ENCODE peak calls at places on chromosome 15, in four cellular contexts. E is A673; X is CD8-positive, alpha-beta T cell; P is tibial nerve. T is an unnamed sample. For H3K9me3 and H3K4me1, the result is how much of the 10 kb centered on the place peaks cover.

GRCh38 chr15:65402971-65403370 is 19.8 kb downstream of the IGDCC4 start:
- DNase-seq in E (no peak), X (no peak), P (no peak), T (no peak)

GRCh38 chr15:62853114-62853832 is 189.3 kb upstream of the TPM1 start:
- DNase-seq in E (no peak), X (no peak), P (no peak), T (no peak)

GRCh38 chr15:90184786-90185704 is 16.1 kb upstream of the SEMA4B start:
- DNase-seq in E (peak), X (peak), P (peak), T (peak)

GRCh38 chr15:44137750-44138149 is 57.3 kb downstream of the FRMD5 start:
- DNase-seq in E (peak), X (no peak), P (no peak), T (no peak)

GRCh38 chr15:41568350-41569017 is 9.5 kb downstream of the TYRO3 start:
- DNase-seq in E (no peak), X (no peak), P (no peak), T (no peak)

GRCh38 chr15:51533672-51534398 is 88.7 kb downstream of the DMXL2 start:
- DNase-seq in E (no peak), X (no peak), P (no peak), T (no peak)

GRCh38 chr15:74821091-74821789 is 5.2 kb upstream of the CPLX3 start:
- DNase-seq in E (no peak), X (no peak), P (no peak), T (no peak)

GRCh38 chr15:100849021-100849831 is 30.4 kb upstream of the ALDH1A3 start:
- DNase-seq in E (peak), X (peak), P (no peak), T (peak)

GRCh38 chr15:101651753-101652097 is 456 bp downstream of the TM2D3 start:
- DNase-seq in E (peak), X (peak), P (peak), T (peak)

GRCh38 chr15:84785053-84785452 is 32.1 kb upstream of the ALPK3 start:
- DNase-seq in E (no peak), X (no peak), P (no peak), T (no peak)

GRCh38 chr15:100291106-100291505 is 50.7 kb downstream of the ADAMTS17 start:
- DNase-seq in E (no peak), X (no peak), P (no peak), T (no peak)

GRCh38 chr15:87034886-87035285 is 955.2 kb downstream of the AGBL1 start:
- DNase-seq in E (no peak), X (no peak), P (no peak), T (no peak)

GRCh38 chr15:63891079-63891762 is 57.5 kb upstream of the HERC1 start:
- DNase-seq in E (peak), X (peak), P (peak), T (peak)

GRCh38 chr15:81950841-81951414 is 94.9 kb downstream of the MEX3B start:
- DNase-seq in E (no peak), X (no peak), P (no peak), T (no peak)

GRCh38 chr15:66734961-66735908 is 33.2 kb downstream of the SMAD6 start:
- DNase-seq in E (no peak), X (no peak), P (peak), T (no peak)

GRCh38 chr15:89792106-89792805 is 16.1 kb downstream of the MESP2 start:
- DNase-seq in E (no peak), X (no peak), P (no peak), T (no peak)

GRCh38 chr15:43776718-43777292 is at the start of gene ELL3:
- DNase-seq in E (peak), X (peak), P (peak), T (peak)

GRCh38 chr15:27692438-27692837 is 406.7 kb downstream of the OCA2 start:
- DNase-seq in E (no peak), X (no peak), P (no peak), T (no peak)

GRCh38 chr15:65305144-65305758 is 774 bp downstream of the RNU5B-1 start:
- DNase-seq in E (no peak), X (no peak), P (no peak), T (no peak)

GRCh38 chr15:86375733-86376132 is 296.1 kb downstream of the AGBL1 start:
- DNase-seq in E (no peak), X (no peak), P (no peak), T (no peak)

GRCh38 chr15:87477759-87478687 is 778.5 kb downstream of the NTRK3 start:
- DNase-seq in E (peak), X (no peak), P (peak), T (peak)

GRCh38 chr15:41331281-41331680 is 1.1 kb downstream of the OIP5 start:
- DNase-seq in E (no peak), X (no peak), P (no peak), T (no peak)

GRCh38 chr15:37099321-37100108 is 834 bp downstream of the MEIS2 start:
- DNase-seq in E (peak), X (no peak), P (peak), T (no peak)

GRCh38 chr15:42143866-42144625 is 12.4 kb downstream of the PLA2G4F start:
- DNase-seq in E (no peak), X (no peak), P (no peak), T (no peak)

GRCh38 chr15:31360843-31361763 is 34.5 kb downstream of the KLF13 start:
- DNase-seq in E (no peak), X (peak), P (no peak), T (peak)

GRCh38 chr15:67945951-67946700 is 106.3 kb upstream of the RNU6-1 start:
- DNase-seq in E (peak), X (no peak), P (no peak), T (no peak)

GRCh38 chr15:78072080-78072892 is 5.2 kb downstream of the TBC1D2B start:
- DNase-seq in E (peak), X (peak), P (peak), T (peak)

GRCh38 chr15:27086800-27087199 is 115.8 kb downstream of the GABRG3 start:
- DNase-seq in E (no peak), X (no peak), P (no peak), T (no peak)

GRCh38 chr15:41798607-41799487 is 24.6 kb downstream of the MAPKBP1 start:
- DNase-seq in E (no peak), X (no peak), P (no peak), T (no peak)

GRCh38 chr15:34271493-34271892 is 46.7 kb downstream of the EMC4 start:
- DNase-seq in E (no peak), X (no peak), P (no peak), T (no peak)

GRCh38 chr15:62961134-62961533 is 81.4 kb upstream of the TPM1 start:
- DNase-seq in E (no peak), X (no peak), P (no peak), T (no peak)

GRCh38 chr15:76059320-76060097 is at the start of gene TMEM266:
- DNase-seq in E (peak), X (peak), P (no peak), T (peak)

GRCh38 chr15:91950631-91951384 is 97.3 kb downstream of the SLCO3A1 start:
- DNase-seq in E (no peak), X (no peak), P (no peak), T (no peak)

GRCh38 chr15:65056868-65057548 is 10.8 kb downstream of the RASL12 start:
- DNase-seq in E (no peak), X (no peak), P (no peak), T (no peak)

GRCh38 chr15:95988574-95988887 is 342.0 kb upstream of the NR2F2 start:
- DNase-seq in E (no peak), X (no peak), P (no peak), T (no peak)

GRCh38 chr15:95989392-95989791 is 341.1 kb upstream of the NR2F2 start:
- DNase-seq in E (no peak), X (no peak), P (no peak), T (no peak)

GRCh38 chr15:95987299-95987698 is 343.2 kb upstream of the NR2F2 start:
- DNase-seq in E (no peak), X (no peak), P (no peak), T (no peak)

GRCh38 chr15:95987886-95988573 is 342.5 kb upstream of the NR2F2 start:
- DNase-seq in E (no peak), X (no peak), P (no peak), T (no peak)

DNA sequence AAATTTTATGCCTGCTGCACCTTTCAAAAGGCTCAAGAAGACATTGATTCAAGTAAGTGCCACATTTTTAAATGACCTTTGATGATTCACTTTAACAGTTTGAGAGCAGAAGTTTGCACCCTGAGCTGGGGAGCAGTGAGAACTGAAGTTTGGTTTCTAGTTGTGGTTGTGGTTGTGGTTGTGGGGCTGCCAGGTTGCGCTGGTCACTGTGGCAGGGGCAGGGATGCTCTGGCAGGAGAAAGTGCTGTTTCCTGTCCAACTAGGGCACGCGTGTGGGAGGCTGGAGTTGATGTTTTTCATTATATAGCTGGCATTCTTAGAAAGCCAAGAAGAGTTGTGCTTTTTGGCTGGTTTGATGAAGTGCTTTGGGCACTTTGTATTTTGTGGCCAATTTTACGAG is 339.7 kb upstream of the NR2F2 start:
- DNase-seq in E (no peak), X (no peak), P (no peak), T (no peak)
- H3K9me3 ChIP-seq in E (under half), X (under half), P (under half), T (under half)

GRCh38 chr15:60096157-60096556 is 92.0 kb downstream of the FOXB1 start:
- DNase-seq in E (no peak), X (no peak), P (no peak), T (no peak)
- H3K27ac ChIP-seq in E (no peak), X (no peak), P (no peak), T (no peak)

GRCh38 chr15:98731712-98732450 is 83.5 kb downstream of the IGF1R start:
- DNase-seq in E (no peak), X (no peak), P (no peak), T (no peak)
- H3K4me1 ChIP-seq in E (half or more), X (under half), P (under half), T (under half)

GRCh38 chr15:40312370-40313158 is 4.8 kb upstream of the PLCB2 start:
- DNase-seq in E (no peak), X (no peak), P (no peak), T (no peak)
- H3K9me3 ChIP-seq in E (under half), X (under half), P (under half), T (under half)

GRCh38 chr15:59379524-59379923 is 6.9 kb upstream of the MYO1E start:
- DNase-seq in E (no peak), X (no peak), P (no peak), T (no peak)
- H3K27ac ChIP-seq in E (no peak), X (no peak), P (no peak), T (no peak)